ENCODE peak calls at places on chromosomes 4 and X, in ten cellular contexts. D is breast epithelium, S is endothelial cell of umbilical vein, G is HepG2, Q is stomach, U is SK-N-SH, E is esophagus muscularis mucosa, W is Panc1, R is upper lobe of left lung, B is transverse colon. I is an unnamed sample.
A peak's percentile ranks its signal among the peaks of the same experiment; 100 is the strongest.

GRCh38 chrX:27186671-27187070 is 276.5 kb downstream of the PPP4R3C start:
- DNase-seq in Q (no peak), S (peak; percentile 28), R (peak; percentile 25), D (no peak), U (peak; percentile 18), B (peak; percentile 9), E (no peak), W (peak; percentile 24), G (peak; percentile 13), I (no peak)

GRCh38 chr4:150366487-150366999 is 215.4 kb upstream of the MAB21L2 start:
- DNase-seq in W (no peak), Q (no peak), R (no peak), E (no peak), U (peak; percentile 58), S (no peak), D (no peak), B (no peak), G (no peak), I (no peak)

GRCh38 chr4:6493668-6494304 is 21.4 kb upstream of the PPP2R2C start:
- DNase-seq in S (no peak), R (no peak), W (no peak), G (no peak), Q (no peak), D (peak; percentile 57), B (no peak), E (peak; percentile 87), U (no peak), I (no peak)

GRCh38 chrX:78673256-78673655 is 14.1 kb upstream of the RTL3 start:
- DNase-seq in B (no peak), Q (no peak), D (no peak), R (no peak), E (no peak), W (no peak), G (no peak), U (no peak), S (no peak), I (no peak)

GRCh38 chr4:139455187-139455586 is 1.3 kb downstream of the RAB33B start:
- DNase-seq in U (no peak), Q (no peak), W (no peak), R (no peak), D (no peak), G (no peak), B (peak; percentile 11), E (no peak), S (peak; percentile 25), I (no peak)

GRCh38 chr4:18882468-18882867 is 860.9 kb upstream of the LCORL start:
- DNase-seq in S (peak; percentile 2), G (peak; percentile 1), B (no peak), E (no peak), W (no peak), D (no peak), U (no peak), Q (no peak), R (no peak), I (no peak)

GRCh38 chr4:105837037-105837436 is 58.2 kb upstream of the NPNT start:
- DNase-seq in G (no peak), E (no peak), Q (no peak), S (no peak), R (no peak), U (no peak), D (no peak), B (no peak), W (no peak), I (no peak)

GRCh38 chrX:39258331-39258730 is 457.1 kb downstream of the MID1IP1 start:
- DNase-seq in G (no peak), B (no peak), W (no peak), S (no peak), Q (no peak), E (no peak), D (no peak), U (no peak), R (no peak), I (no peak)

GRCh38 chr4:5545271-5545670 is 163.1 kb downstream of the EVC2 start:
- DNase-seq in B (no peak), G (no peak), D (no peak), Q (no peak), E (no peak), S (peak; percentile 23), R (no peak), U (no peak), W (no peak), I (no peak)

GRCh38 chrX:111006119-111006518 is 89.9 kb upstream of the PAK3 start:
- DNase-seq in U (no peak), W (no peak), D (no peak), B (no peak), G (no peak), E (no peak), R (no peak), S (no peak), Q (no peak), I (no peak)

GRCh38 chrX:37434362-37434761 is 85.2 kb downstream of the PRRG1 start:
- DNase-seq in D (no peak), E (no peak), U (no peak), G (no peak), R (no peak), S (no peak), Q (no peak), B (no peak), W (no peak), I (no peak)

GRCh38 chrX:125444659-125445058 is 125.0 kb downstream of the TEX13C start:
- DNase-seq in B (no peak), E (no peak), S (no peak), U (no peak), W (no peak), D (no peak), Q (no peak), R (no peak), G (no peak), I (no peak)

GRCh38 chr4:173287486-173287885 is 46.7 kb downstream of the HMGB2 start:
- DNase-seq in U (no peak), G (no peak), D (no peak), W (no peak), B (no peak), Q (no peak), R (no peak), E (no peak), S (no peak), I (no peak)

GRCh38 chr4:173289351-173289725 is 44.8 kb downstream of the HMGB2 start:
- DNase-seq in S (no peak), W (no peak), D (no peak), G (no peak), U (no peak), R (no peak), Q (no peak), E (no peak), B (no peak), I (no peak)

GRCh38 chr4:173284463-173284862 is 49.7 kb downstream of the HMGB2 start:
- DNase-seq in S (no peak), W (no peak), U (no peak), D (no peak), E (no peak), G (no peak), R (no peak), Q (no peak), B (no peak), I (no peak)

GRCh38 chr4:173288698-173289350 is 45.3 kb downstream of the HMGB2 start:
- DNase-seq in R (no peak), U (no peak), Q (no peak), E (no peak), B (no peak), S (no peak), G (no peak), D (no peak), W (no peak), I (no peak)

GRCh38 chr4:173288296-173288695 is 45.9 kb downstream of the HMGB2 start:
- DNase-seq in G (peak; percentile 60), U (peak; percentile 24), E (no peak), S (peak; percentile 31), D (no peak), Q (peak; percentile 68), W (peak; percentile 15), R (peak; percentile 57), B (peak; percentile 70), I (no peak)
- TF ChIP-seq CTCF in G (peak; percentile 75), U (peak; percentile 61), E (peak; percentile 47), S (peak; percentile 51), D (peak; percentile 13), Q (no peak), W (peak; percentile 66), R (peak; percentile 44), B (peak; percentile 43), I (no peak)

DNA sequence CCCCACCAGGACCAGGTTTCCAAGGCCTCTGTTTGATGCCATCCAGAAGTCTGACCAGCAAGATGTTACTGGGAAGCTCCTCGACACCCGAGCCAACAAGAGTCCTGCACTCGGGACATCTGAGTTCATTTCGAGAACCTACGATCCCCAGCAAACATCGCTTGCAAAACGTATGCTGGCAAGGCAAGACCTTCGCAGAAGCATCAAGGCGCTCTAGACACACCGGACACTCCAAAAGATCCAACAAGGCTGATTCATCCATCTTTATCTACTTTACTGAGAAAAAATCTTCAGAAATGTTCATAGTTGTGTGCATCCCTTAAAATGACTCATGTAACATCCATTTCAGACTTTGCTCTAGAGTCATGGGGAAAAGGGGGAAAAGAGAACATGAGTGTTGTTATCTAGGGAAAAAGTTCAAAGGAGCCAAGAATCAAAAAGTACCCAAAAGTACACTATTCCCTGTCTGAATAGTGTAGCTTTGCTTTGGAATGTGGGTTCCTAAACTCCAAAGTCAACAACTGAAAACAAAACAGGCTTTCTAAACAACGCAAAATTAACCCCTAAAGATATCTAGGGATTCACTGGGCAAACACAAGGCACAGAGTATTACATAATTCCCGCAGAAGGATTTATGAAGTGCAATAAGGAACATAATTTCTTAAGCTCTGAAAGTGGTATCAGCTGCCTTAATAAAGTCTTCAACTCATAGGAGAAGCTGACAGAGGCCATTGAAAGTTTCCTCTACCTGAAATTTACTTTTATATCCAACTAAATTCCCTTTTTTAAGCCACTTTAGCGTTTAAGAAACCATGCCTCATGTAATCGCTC is 1.6 kb downstream of the SH3RF1 start:
- DNase-seq in U (no peak), Q (no peak), B (peak; percentile 31), R (no peak), D (no peak), W (no peak), S (peak; percentile 61), G (peak; percentile 75), E (no peak), I (peak; percentile 20)
- H3K4me1 ChIP-seq in U (peaks cover 9% of the 10 kb centered on the region), Q (peaks cover 71% of the 10 kb centered on the region), B (peaks cover 16% of the 10 kb centered on the region), R (peaks cover 64% of the 10 kb centered on the region), D (peaks cover 6% of the 10 kb centered on the region), W (peaks cover 24% of the 10 kb centered on the region), S (peaks cover 45% of the 10 kb centered on the region), G (peaks cover 55% of the 10 kb centered on the region), E (peaks cover 32% of the 10 kb centered on the region), I (no peaks in the 10 kb centered on the region)

DNA sequence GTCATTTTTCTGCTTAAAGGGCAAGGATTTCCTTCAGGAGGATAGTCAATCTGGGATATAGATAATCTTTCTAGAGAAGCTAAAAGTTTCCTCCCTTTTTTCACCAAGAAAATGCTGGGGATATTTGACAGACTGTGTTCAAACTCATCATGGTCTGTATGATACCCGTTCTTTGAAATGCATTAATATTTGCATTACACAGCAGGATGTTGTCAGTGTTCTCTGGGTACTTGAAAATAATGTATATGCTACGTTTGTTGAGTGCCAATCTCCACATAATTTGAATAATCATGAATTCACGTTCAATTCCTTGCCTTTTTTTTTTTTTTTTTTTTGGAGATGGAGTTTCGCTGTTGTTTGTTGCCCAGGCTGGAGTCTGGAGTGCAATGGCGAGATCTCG is 18.0 kb upstream of the BMPR1B start:
- DNase-seq in B (no peak), D (no peak), U (no peak), R (no peak), W (no peak), S (no peak), Q (no peak), G (no peak), E (no peak), I (no peak)
- TF ChIP-seq POLR2AphosphoS5 in B (no peak), D (no peak), U (no peak), R (no peak), W (no peak), S (no peak), Q (no peak), G (no peak), E (no peak), I (no peak)

GRCh38 chrX:55489315-55490009 is at the start of gene USP51:
- DNase-seq in G (no peak), Q (peak; percentile 42), D (no peak), W (no peak), R (peak; percentile 66), E (peak; percentile 89), U (peak; percentile 60), B (peak; percentile 34), S (peak; percentile 31), I (peak; percentile 28)
- TF ChIP-seq CTCF in G (no peak), Q (no peak), D (no peak), W (peak; percentile 48), R (no peak), E (no peak), U (peak; percentile 11), B (no peak), S (no peak), I (no peak)

I was measured in prostate gland.